ENCODE peak calls at places on chromosomes 12 and 14, in six cellular contexts. V, P, N, F, R and X are unnamed samples.

GRCh38 chr14:24051789-24052655 is at the start of gene CARMIL3:
- DNase-seq in R (peak; percentile 93), F (peak; percentile 91), P (peak; percentile 34), V (no peak), N (peak; percentile 27), X (no peak)

GRCh38 chr12:66160704-66161103 is 9.1 kb downstream of the TMBIM4 start:
- DNase-seq in N (no peak), F (no peak), R (no peak), P (no peak), V (no peak), X (no peak)

GRCh38 chr12:104199964-104200363 is 15.6 kb upstream of the TXNRD1 start:
- DNase-seq in F (no peak), P (no peak), R (no peak), V (no peak), N (no peak), X (no peak)

GRCh38 chr12:72974954-72975555 is 702.9 kb downstream of the TRHDE start:
- DNase-seq in V (no peak), P (no peak), N (no peak), F (no peak), R (no peak), X (no peak)

GRCh38 chr12:116076399-116076798 is 201.1 kb downstream of the MED13L start:
- DNase-seq in F (no peak), P (no peak), R (no peak), N (no peak), V (no peak), X (no peak)

GRCh38 chr14:95490727-95491451 is 25.6 kb downstream of the SYNE3 start:
- DNase-seq in F (no peak), R (no peak), P (no peak), N (no peak), V (no peak), X (no peak)

GRCh38 chr14:34678306-34678705 is 36.1 kb downstream of the CFL2 start:
- DNase-seq in R (no peak), P (no peak), F (no peak), N (no peak), V (no peak), X (no peak)

GRCh38 chr12:89461190-89461589 is 63.4 kb downstream of the GALNT4 start:
- DNase-seq in P (peak; percentile 25), R (no peak), N (no peak), V (no peak), F (no peak), X (no peak)

GRCh38 chr12:107310621-107311020 is 217.3 kb upstream of the CRY1 start:
- DNase-seq in P (no peak), R (no peak), F (no peak), V (no peak), N (no peak), X (no peak)

GRCh38 chr12:131570596-131570995 is 140.3 kb upstream of the SFSWAP start:
- DNase-seq in F (no peak), P (no peak), R (no peak), N (no peak), V (no peak), X (no peak)

GRCh38 chr14:54818201-54819133 is 84.2 kb downstream of the GCH1 start:
- DNase-seq in N (peak; percentile 20), R (no peak), F (no peak), V (peak; percentile 39), P (peak; percentile 69), X (peak; percentile 59)

GRCh38 chr12:59004466-59004865 is 84.2 kb upstream of the LRIG3 start:
- DNase-seq in N (no peak), R (no peak), F (no peak), P (peak; percentile 0), V (peak; percentile 22), X (no peak)

GRCh38 chr12:49984960-49985359 is 12.2 kb downstream of the AQP6 start:
- DNase-seq in N (no peak), F (no peak), P (no peak), V (no peak), R (no peak), X (no peak)

GRCh38 chr12:111446631-111447570 is 41.2 kb downstream of the SH2B3 start:
- DNase-seq in N (no peak), P (no peak), F (peak; percentile 47), V (no peak), R (no peak), X (no peak)

GRCh38 chr12:123938679-123939480 is 33.8 kb downstream of the CCDC92 start:
- DNase-seq in N (no peak), R (no peak), F (peak; percentile 90), V (no peak), P (no peak), X (no peak)
- TF ChIP-seq CTCF in N (peak; percentile 9), R (peak; percentile 8), F (peak; percentile 77), V (peak; percentile 51), P (peak; percentile 39), X (peak; percentile 27)

DNA sequence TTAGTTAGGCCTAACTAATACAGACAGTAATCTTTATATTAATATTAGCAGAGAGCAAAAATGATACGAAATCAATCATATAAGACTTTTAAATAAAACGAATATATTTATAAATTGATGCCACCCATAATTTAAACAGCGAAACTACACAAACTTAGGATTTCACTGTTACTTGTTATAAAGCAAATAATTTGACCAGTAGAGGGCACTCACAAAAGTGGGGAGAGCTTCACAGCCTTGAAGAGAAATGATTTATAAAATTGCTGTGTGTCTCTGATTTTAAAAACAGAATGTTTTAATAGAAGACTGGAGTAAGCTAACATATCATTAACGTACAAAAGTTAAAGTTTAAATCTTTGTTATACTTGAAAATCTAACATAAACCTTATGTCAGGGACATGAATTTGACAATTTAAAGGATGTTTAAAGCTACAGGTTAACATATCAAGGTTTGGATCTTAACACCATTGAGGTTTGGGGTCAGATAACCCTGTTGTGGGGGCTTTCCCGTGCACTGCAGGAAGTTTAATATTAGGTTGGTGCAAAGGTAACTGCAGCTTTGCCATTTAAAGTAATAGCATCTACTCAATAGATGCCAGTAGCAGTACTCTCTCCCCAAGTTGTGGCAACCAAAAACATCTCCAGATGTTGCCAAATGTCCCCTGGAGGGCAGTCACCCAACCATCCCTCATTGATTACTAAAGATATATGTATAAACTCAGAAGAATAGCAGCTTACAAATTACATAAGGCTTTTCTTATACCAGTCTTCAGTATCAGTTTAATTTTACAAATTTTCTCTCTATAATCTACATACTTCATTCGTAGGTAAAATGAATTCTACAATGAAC is 9.3 kb downstream of the KRAS start:
- DNase-seq in P (peak; percentile 71), R (peak; percentile 24), F (no peak), N (peak; percentile 48), V (no peak), X (peak; percentile 29)
- TF ChIP-seq CTCF in P (peak; percentile 70), R (peak; percentile 22), F (peak; percentile 98), N (peak; percentile 55), V (peak; percentile 67), X (peak; percentile 64)

GRCh38 chr14:92950193-92950540 is 27.2 kb downstream of the CHGA start:
- DNase-seq in F (no peak), N (no peak), R (no peak), P (no peak), V (no peak), X (no peak)
- TF ChIP-seq CTCF in F (no peak), N (no peak), R (no peak), P (no peak), V (no peak), X (no peak)

DNA sequence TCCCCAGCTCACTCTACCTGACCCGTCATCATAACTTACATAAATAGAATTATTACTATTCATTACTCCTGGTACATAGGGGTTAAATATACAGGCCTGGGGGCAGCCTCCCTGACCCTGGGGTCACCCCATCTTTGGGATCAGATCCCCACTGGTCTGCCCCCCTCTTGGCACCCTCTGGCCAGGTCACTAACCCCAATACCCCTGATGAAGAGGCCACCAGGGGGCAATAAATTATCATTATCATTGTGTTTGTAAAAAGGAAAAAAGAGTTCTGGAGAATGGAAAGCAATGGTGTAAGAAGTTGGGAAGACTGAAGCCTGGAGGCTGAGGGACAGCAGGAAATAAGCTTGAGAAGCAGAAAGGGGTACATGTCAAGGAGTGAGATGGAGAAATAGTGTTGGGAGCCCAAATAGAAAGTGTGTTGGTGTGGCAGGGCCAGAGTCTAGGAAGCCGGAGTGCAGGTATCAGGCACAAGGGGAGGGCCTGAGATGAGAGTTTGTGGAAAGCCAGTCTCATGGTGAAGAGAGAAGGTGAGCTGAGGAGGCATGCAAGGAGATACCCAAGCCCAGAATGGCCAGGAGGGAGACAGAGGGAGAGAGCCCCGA is 6.1 kb upstream of the AAAS start:
- DNase-seq in F (no peak), V (no peak), N (peak; percentile 53), P (no peak), R (no peak), X (no peak)
- TF ChIP-seq CTCF in F (peak; percentile 45), V (peak; percentile 37), N (peak; percentile 34), P (peak; percentile 35), R (peak; percentile 13), X (peak; percentile 35)

GRCh38 chr12:468671-469389 is 9.1 kb downstream of the B4GALNT3 start:
- DNase-seq in V (no peak), P (peak; percentile 26), F (peak; percentile 47), R (no peak), N (peak; percentile 45), X (no peak)

GRCh38 chr12:466762-467161 is 7.0 kb downstream of the B4GALNT3 start:
- DNase-seq in V (no peak), R (no peak), F (no peak), P (no peak), N (no peak), X (no peak)

GRCh38 chr12:470133-470532 is 10.4 kb downstream of the B4GALNT3 start:
- DNase-seq in R (no peak), V (no peak), P (no peak), F (peak; percentile 58), N (no peak), X (no peak)

GRCh38 chr12:466039-466438 is 6.3 kb downstream of the B4GALNT3 start:
- DNase-seq in R (no peak), V (no peak), N (no peak), F (peak; percentile 67), P (no peak), X (no peak)

DNA sequence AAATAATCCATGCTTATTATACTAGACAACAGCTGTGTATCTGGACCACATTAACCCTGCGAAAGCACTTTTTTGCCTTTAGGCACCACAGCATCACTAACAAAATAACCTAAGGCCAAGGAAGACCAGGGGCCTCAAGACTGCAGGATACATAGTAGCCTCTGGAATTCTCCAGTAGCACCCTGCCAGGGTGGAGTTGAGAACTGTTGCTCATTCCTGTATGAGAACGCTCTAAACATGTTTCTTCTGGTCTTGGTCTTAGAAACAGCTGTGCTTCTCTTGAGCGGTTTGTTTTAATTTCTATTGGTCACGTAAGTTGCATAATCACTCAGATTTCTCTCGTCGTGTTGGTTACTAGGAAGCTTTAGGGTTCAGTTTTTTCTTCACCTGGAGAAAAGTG is 7.9 kb downstream of the B4GALNT3 start:
- DNase-seq in N (no peak), F (no peak), R (no peak), V (no peak), P (no peak), X (no peak)
- TF ChIP-seq CTCF in N (no peak), F (no peak), R (no peak), V (no peak), P (no peak), X (no peak)

GRCh38 chr14:56098021-56098420 is 20.2 kb upstream of the PELI2 start:
- DNase-seq in R (no peak), F (no peak), N (peak; percentile 3), P (no peak), V (no peak), X (no peak)

GRCh38 chr14:56094063-56094462 is 24.1 kb upstream of the PELI2 start:
- DNase-seq in F (no peak), V (no peak), R (no peak), N (no peak), P (no peak), X (no peak)

GRCh38 chr14:56087824-56088571 is 30.2 kb upstream of the PELI2 start:
- DNase-seq in R (no peak), P (no peak), V (no peak), F (peak; percentile 49), N (no peak), X (no peak)

GRCh38 chr14:56092761-56093160 is 25.4 kb upstream of the PELI2 start:
- DNase-seq in V (no peak), N (peak; percentile 47), P (no peak), F (no peak), R (no peak), X (no peak)
- TF ChIP-seq CTCF in V (no peak), N (no peak), P (no peak), F (no peak), R (no peak), X (no peak)